ENCODE peak calls at places on chromosome 20, in nine cellular contexts. One of them, this sample, is unnamed.

GRCh38 chr20:42308980-42309524 is 690.9 kb upstream of the CHD6 start:
- ATAC-seq in Right ventricle myocardium inferior: no peak
- ATAC-seq in activated T-cell treated with anti-CD3 and anti-CD28 coated beads, Interleukin-2, amount 50 U/mL, for 72 hours: no peak
- ATAC-seq in activated CD8-positive, alpha-beta T cell treated with anti-CD3 and anti-CD28 coated beads for 36 hours: no peak
- ATAC-seq in gastroesophageal sphincter: no peak
- ATAC-seq in CD8-positive, alpha-beta T cell: no peak
- ATAC-seq in Right ventricle myocardium superior: no peak
- ATAC-seq in activated CD8-positive, alpha-beta memory T cell treated with anti-CD3 and anti-CD28 coated beads, Interleukin-2, amount 10 ng/mL, durations not matched to agents 7 days and 5 days: no peak
- ATAC-seq in A549: no peak
- ATAC-seq in this sample: no peak

GRCh38 chr20:19347943-19348456 is 135.6 kb downstream of the SLC24A3 start:
- ATAC-seq in gastroesophageal sphincter: no peak
- ATAC-seq in Right ventricle myocardium inferior: peak
- ATAC-seq in activated T-cell treated with anti-CD3 and anti-CD28 coated beads, Interleukin-2, amount 50 U/mL, for 72 hours: no peak
- ATAC-seq in CD8-positive, alpha-beta T cell: no peak
- ATAC-seq in A549: no peak
- ATAC-seq in Right ventricle myocardium superior: peak
- ATAC-seq in activated CD8-positive, alpha-beta T cell treated with anti-CD3 and anti-CD28 coated beads for 36 hours: no peak
- ATAC-seq in activated CD8-positive, alpha-beta memory T cell treated with anti-CD3 and anti-CD28 coated beads, Interleukin-2, amount 10 ng/mL, durations not matched to agents 7 days and 5 days: no peak
- ATAC-seq in this sample: no peak

GRCh38 chr20:44835661-44836221 is 25.4 kb upstream of the RIMS4 start:
- ATAC-seq in Right ventricle myocardium inferior: no peak
- ATAC-seq in gastroesophageal sphincter: no peak
- ATAC-seq in activated CD8-positive, alpha-beta T cell treated with anti-CD3 and anti-CD28 coated beads for 36 hours: no peak
- ATAC-seq in activated T-cell treated with anti-CD3 and anti-CD28 coated beads, Interleukin-2, amount 50 U/mL, for 72 hours: no peak
- ATAC-seq in activated CD8-positive, alpha-beta memory T cell treated with anti-CD3 and anti-CD28 coated beads, Interleukin-2, amount 10 ng/mL, durations not matched to agents 7 days and 5 days: no peak
- ATAC-seq in CD8-positive, alpha-beta T cell: no peak
- ATAC-seq in Right ventricle myocardium superior: no peak
- ATAC-seq in A549: no peak
- ATAC-seq in this sample: no peak

GRCh38 chr20:50815162-50815989 is 20.5 kb downstream of the BCAS4 start:
- ATAC-seq in activated T-cell treated with anti-CD3 and anti-CD28 coated beads, Interleukin-2, amount 50 U/mL, for 72 hours: peak
- ATAC-seq in activated CD8-positive, alpha-beta T cell treated with anti-CD3 and anti-CD28 coated beads for 36 hours: peak
- ATAC-seq in Right ventricle myocardium superior: no peak
- ATAC-seq in A549: no peak
- ATAC-seq in CD8-positive, alpha-beta T cell: peak
- ATAC-seq in activated CD8-positive, alpha-beta memory T cell treated with anti-CD3 and anti-CD28 coated beads, Interleukin-2, amount 10 ng/mL, durations not matched to agents 7 days and 5 days: peak
- ATAC-seq in Right ventricle myocardium inferior: no peak
- ATAC-seq in gastroesophageal sphincter: peak
- ATAC-seq in this sample: no peak

GRCh38 chr20:20216941-20217340 is 151.0 kb upstream of the INSM1 start:
- ATAC-seq in Right ventricle myocardium superior: no peak
- ATAC-seq in activated T-cell treated with anti-CD3 and anti-CD28 coated beads, Interleukin-2, amount 50 U/mL, for 72 hours: no peak
- ATAC-seq in A549: no peak
- ATAC-seq in activated CD8-positive, alpha-beta T cell treated with anti-CD3 and anti-CD28 coated beads for 36 hours: no peak
- ATAC-seq in CD8-positive, alpha-beta T cell: no peak
- ATAC-seq in activated CD8-positive, alpha-beta memory T cell treated with anti-CD3 and anti-CD28 coated beads, Interleukin-2, amount 10 ng/mL, durations not matched to agents 7 days and 5 days: no peak
- ATAC-seq in Right ventricle myocardium inferior: no peak
- ATAC-seq in gastroesophageal sphincter: no peak
- ATAC-seq in this sample: no peak

GRCh38 chr20:44210422-44211176 is at the start of gene OSER1:
- ATAC-seq in Right ventricle myocardium inferior: peak
- ATAC-seq in gastroesophageal sphincter: peak
- ATAC-seq in activated T-cell treated with anti-CD3 and anti-CD28 coated beads, Interleukin-2, amount 50 U/mL, for 72 hours: peak
- ATAC-seq in CD8-positive, alpha-beta T cell: peak
- ATAC-seq in A549: peak
- ATAC-seq in activated CD8-positive, alpha-beta memory T cell treated with anti-CD3 and anti-CD28 coated beads, Interleukin-2, amount 10 ng/mL, durations not matched to agents 7 days and 5 days: peak
- ATAC-seq in Right ventricle myocardium superior: peak
- ATAC-seq in activated CD8-positive, alpha-beta T cell treated with anti-CD3 and anti-CD28 coated beads for 36 hours: peak
- ATAC-seq in this sample: peak

GRCh38 chr20:17287503-17287902 is 60.7 kb downstream of the PCSK2 start:
- ATAC-seq in activated CD8-positive, alpha-beta memory T cell treated with anti-CD3 and anti-CD28 coated beads, Interleukin-2, amount 10 ng/mL, durations not matched to agents 7 days and 5 days: no peak
- ATAC-seq in Right ventricle myocardium inferior: no peak
- ATAC-seq in Right ventricle myocardium superior: no peak
- ATAC-seq in gastroesophageal sphincter: no peak
- ATAC-seq in A549: no peak
- ATAC-seq in activated CD8-positive, alpha-beta T cell treated with anti-CD3 and anti-CD28 coated beads for 36 hours: no peak
- ATAC-seq in CD8-positive, alpha-beta T cell: no peak
- ATAC-seq in activated T-cell treated with anti-CD3 and anti-CD28 coated beads, Interleukin-2, amount 50 U/mL, for 72 hours: no peak
- ATAC-seq in this sample: no peak

GRCh38 chr20:36149469-36149868 is 5.1 kb upstream of the EPB41L1 start:
- ATAC-seq in A549: no peak
- ATAC-seq in Right ventricle myocardium superior: peak
- ATAC-seq in activated CD8-positive, alpha-beta T cell treated with anti-CD3 and anti-CD28 coated beads for 36 hours: no peak
- ATAC-seq in activated T-cell treated with anti-CD3 and anti-CD28 coated beads, Interleukin-2, amount 50 U/mL, for 72 hours: no peak
- ATAC-seq in Right ventricle myocardium inferior: peak
- ATAC-seq in CD8-positive, alpha-beta T cell: no peak
- ATAC-seq in activated CD8-positive, alpha-beta memory T cell treated with anti-CD3 and anti-CD28 coated beads, Interleukin-2, amount 10 ng/mL, durations not matched to agents 7 days and 5 days: no peak
- ATAC-seq in gastroesophageal sphincter: no peak
- ATAC-seq in this sample: no peak

GRCh38 chr20:53842301-53843099 is 227.9 kb downstream of the BCAS1 start:
- ATAC-seq in Right ventricle myocardium inferior: no peak
- ATAC-seq in gastroesophageal sphincter: no peak
- ATAC-seq in Right ventricle myocardium superior: no peak
- ATAC-seq in CD8-positive, alpha-beta T cell: peak
- ATAC-seq in activated T-cell treated with anti-CD3 and anti-CD28 coated beads, Interleukin-2, amount 50 U/mL, for 72 hours: peak
- ATAC-seq in activated CD8-positive, alpha-beta memory T cell treated with anti-CD3 and anti-CD28 coated beads, Interleukin-2, amount 10 ng/mL, durations not matched to agents 7 days and 5 days: peak
- ATAC-seq in activated CD8-positive, alpha-beta T cell treated with anti-CD3 and anti-CD28 coated beads for 36 hours: peak
- ATAC-seq in A549: no peak
- ATAC-seq in this sample: peak

GRCh38 chr20:64069614-64070243 is 6.7 kb downstream of the TCEA2 start:
- ATAC-seq in activated CD8-positive, alpha-beta memory T cell treated with anti-CD3 and anti-CD28 coated beads, Interleukin-2, amount 10 ng/mL, durations not matched to agents 7 days and 5 days: no peak
- ATAC-seq in activated CD8-positive, alpha-beta T cell treated with anti-CD3 and anti-CD28 coated beads for 36 hours: no peak
- ATAC-seq in Right ventricle myocardium superior: no peak
- ATAC-seq in Right ventricle myocardium inferior: no peak
- ATAC-seq in A549: peak
- ATAC-seq in CD8-positive, alpha-beta T cell: no peak
- ATAC-seq in activated T-cell treated with anti-CD3 and anti-CD28 coated beads, Interleukin-2, amount 50 U/mL, for 72 hours: no peak
- ATAC-seq in gastroesophageal sphincter: no peak
- ATAC-seq in this sample: no peak

GRCh38 chr20:33733654-33734576 is 2.1 kb downstream of the ZNF341 start:
- ATAC-seq in CD8-positive, alpha-beta T cell: no peak
- ATAC-seq in activated T-cell treated with anti-CD3 and anti-CD28 coated beads, Interleukin-2, amount 50 U/mL, for 72 hours: no peak
- ATAC-seq in Right ventricle myocardium inferior: no peak
- ATAC-seq in A549: peak
- ATAC-seq in Right ventricle myocardium superior: peak
- ATAC-seq in activated CD8-positive, alpha-beta memory T cell treated with anti-CD3 and anti-CD28 coated beads, Interleukin-2, amount 10 ng/mL, durations not matched to agents 7 days and 5 days: no peak
- ATAC-seq in gastroesophageal sphincter: peak
- ATAC-seq in activated CD8-positive, alpha-beta T cell treated with anti-CD3 and anti-CD28 coated beads for 36 hours: no peak
- ATAC-seq in this sample: no peak

GRCh38 chr20:48880936-48881657 is 40.4 kb upstream of the ARFGEF2 start:
- ATAC-seq in activated T-cell treated with anti-CD3 and anti-CD28 coated beads, Interleukin-2, amount 50 U/mL, for 72 hours: no peak
- ATAC-seq in Right ventricle myocardium superior: no peak
- ATAC-seq in Right ventricle myocardium inferior: no peak
- ATAC-seq in activated CD8-positive, alpha-beta memory T cell treated with anti-CD3 and anti-CD28 coated beads, Interleukin-2, amount 10 ng/mL, durations not matched to agents 7 days and 5 days: no peak
- ATAC-seq in A549: no peak
- ATAC-seq in gastroesophageal sphincter: no peak
- ATAC-seq in activated CD8-positive, alpha-beta T cell treated with anti-CD3 and anti-CD28 coated beads for 36 hours: no peak
- ATAC-seq in CD8-positive, alpha-beta T cell: no peak
- ATAC-seq in this sample: no peak

GRCh38 chr20:42747765-42748411 is 441.8 kb downstream of the PTPRT start:
- ATAC-seq in Right ventricle myocardium superior: no peak
- ATAC-seq in Right ventricle myocardium inferior: no peak
- ATAC-seq in gastroesophageal sphincter: no peak
- ATAC-seq in activated T-cell treated with anti-CD3 and anti-CD28 coated beads, Interleukin-2, amount 50 U/mL, for 72 hours: no peak
- ATAC-seq in activated CD8-positive, alpha-beta T cell treated with anti-CD3 and anti-CD28 coated beads for 36 hours: no peak
- ATAC-seq in CD8-positive, alpha-beta T cell: no peak
- ATAC-seq in activated CD8-positive, alpha-beta memory T cell treated with anti-CD3 and anti-CD28 coated beads, Interleukin-2, amount 10 ng/mL, durations not matched to agents 7 days and 5 days: no peak
- ATAC-seq in A549: no peak
- ATAC-seq in this sample: no peak

GRCh38 chr20:36951977-36952738 is 650 bp upstream of the SAMHD1 start:
- ATAC-seq in activated T-cell treated with anti-CD3 and anti-CD28 coated beads, Interleukin-2, amount 50 U/mL, for 72 hours: no peak
- ATAC-seq in activated CD8-positive, alpha-beta T cell treated with anti-CD3 and anti-CD28 coated beads for 36 hours: no peak
- ATAC-seq in Right ventricle myocardium inferior: no peak
- ATAC-seq in gastroesophageal sphincter: no peak
- ATAC-seq in activated CD8-positive, alpha-beta memory T cell treated with anti-CD3 and anti-CD28 coated beads, Interleukin-2, amount 10 ng/mL, durations not matched to agents 7 days and 5 days: no peak
- ATAC-seq in Right ventricle myocardium superior: no peak
- ATAC-seq in A549: peak
- ATAC-seq in CD8-positive, alpha-beta T cell: no peak
- ATAC-seq in this sample: no peak

GRCh38 chr20:41135187-41135887 is 2.0 kb upstream of the PLCG1 start:
- ATAC-seq in gastroesophageal sphincter: no peak
- ATAC-seq in A549: peak
- ATAC-seq in CD8-positive, alpha-beta T cell: peak
- ATAC-seq in activated CD8-positive, alpha-beta memory T cell treated with anti-CD3 and anti-CD28 coated beads, Interleukin-2, amount 10 ng/mL, durations not matched to agents 7 days and 5 days: no peak
- ATAC-seq in activated CD8-positive, alpha-beta T cell treated with anti-CD3 and anti-CD28 coated beads for 36 hours: no peak
- ATAC-seq in Right ventricle myocardium superior: no peak
- ATAC-seq in activated T-cell treated with anti-CD3 and anti-CD28 coated beads, Interleukin-2, amount 50 U/mL, for 72 hours: no peak
- ATAC-seq in Right ventricle myocardium inferior: no peak
- ATAC-seq in this sample: no peak

GRCh38 chr20:52785678-52786077 is 186.5 kb upstream of the TSHZ2 start:
- ATAC-seq in gastroesophageal sphincter: no peak
- ATAC-seq in Right ventricle myocardium inferior: peak
- ATAC-seq in activated CD8-positive, alpha-beta T cell treated with anti-CD3 and anti-CD28 coated beads for 36 hours: no peak
- ATAC-seq in activated T-cell treated with anti-CD3 and anti-CD28 coated beads, Interleukin-2, amount 50 U/mL, for 72 hours: no peak
- ATAC-seq in CD8-positive, alpha-beta T cell: no peak
- ATAC-seq in activated CD8-positive, alpha-beta memory T cell treated with anti-CD3 and anti-CD28 coated beads, Interleukin-2, amount 10 ng/mL, durations not matched to agents 7 days and 5 days: no peak
- ATAC-seq in Right ventricle myocardium superior: no peak
- ATAC-seq in A549: no peak
- ATAC-seq in this sample: no peak